ENCODE peak calls at places on chromosomes 2 and 18, in ten cellular contexts. R, L, J, W, V, S, O, G, B and I are unnamed samples.

GRCh38 chr2:3357926-3358325 is 19.7 kb downstream of the EIPR1 start:
- DNase-seq in R (no peak), L (no peak), J (no peak), W (no peak), V (no peak), S (no peak), O (no peak), G (no peak), B (no peak), I (no peak)

GRCh38 chr2:236063994-236064393 is 104.2 kb downstream of the GBX2 start:
- DNase-seq in R (no peak), L (no peak), J (no peak), W (no peak), V (no peak), S (no peak), O (no peak), G (no peak), B (no peak), I (no peak)

GRCh38 chr2:25372405-25373268 is 30.9 kb upstream of the DNMT3A start:
- DNase-seq in R (no peak), L (no peak), J (no peak), W (no peak), V (peak), S (no peak), O (no peak), G (no peak), B (no peak), I (peak)

GRCh38 chr2:72920317-72921087 is 3.2 kb downstream of the EMX1 start:
- DNase-seq in R (no peak), L (peak), J (peak), W (no peak), V (no peak), S (no peak), O (no peak), G (peak), B (no peak), I (peak)

GRCh38 chr2:173239644-173240043 is 115.0 kb upstream of the CDCA7 start:
- DNase-seq in R (no peak), L (no peak), J (no peak), W (no peak), V (no peak), S (no peak), O (no peak), G (no peak), B (no peak), I (no peak)

GRCh38 chr2:70607121-70607551 is 53.5 kb upstream of the TGFA start:
- DNase-seq in R (no peak), L (no peak), J (no peak), W (no peak), V (no peak), S (peak), O (no peak), G (no peak), B (no peak), I (no peak)

GRCh38 chr2:201466050-201466660 is 14.6 kb downstream of the STRADB start:
- DNase-seq in R (no peak), L (peak), J (peak), W (peak), V (no peak), S (peak), O (no peak), G (no peak), B (no peak), I (no peak)

GRCh38 chr2:3505771-3506170 is 13.6 kb downstream of the ADI1 start:
- DNase-seq in R (no peak), L (no peak), J (peak), W (no peak), V (no peak), S (no peak), O (no peak), G (no peak), B (no peak), I (no peak)

GRCh38 chr2:44680424-44680971 is 261.0 kb upstream of the SIX3 start:
- DNase-seq in R (no peak), L (no peak), J (no peak), W (no peak), V (no peak), S (no peak), O (no peak), G (no peak), B (no peak), I (no peak)

GRCh38 chr2:164903944-164904343 is 51.4 kb downstream of the SLC38A11 start:
- DNase-seq in R (no peak), L (no peak), J (no peak), W (peak), V (no peak), S (peak), O (no peak), G (peak), B (peak), I (no peak)

GRCh38 chr2:128369126-128369555 is 50.5 kb upstream of the HS6ST1 start:
- DNase-seq in R (no peak), L (no peak), J (peak), W (no peak), V (no peak), S (no peak), O (peak), G (peak), B (no peak), I (peak)

GRCh38 chr2:42133771-42134195 is 35.4 kb upstream of the EML4 start:
- DNase-seq in R (no peak), L (no peak), J (no peak), W (no peak), V (no peak), S (no peak), O (no peak), G (peak), B (no peak), I (no peak)

GRCh38 chr2:113848758-113849460 is 41.0 kb upstream of the ACTR3 start:
- DNase-seq in R (no peak), L (no peak), J (no peak), W (peak), V (no peak), S (peak), O (no peak), G (no peak), B (no peak), I (no peak)

GRCh38 chr2:84970956-84971798 is at the start of gene KCMF1:
- DNase-seq in R (no peak), L (peak), J (peak), W (peak), V (peak), S (peak), O (peak), G (peak), B (peak), I (peak)

GRCh38 chr2:130755234-130756040 is at the start of gene AMER3:
- DNase-seq in R (no peak), L (no peak), J (no peak), W (no peak), V (no peak), S (no peak), O (no peak), G (peak), B (peak), I (no peak)

GRCh38 chr2:165791811-165792454 is 2.1 kb downstream of the GALNT3 start:
- DNase-seq in R (no peak), L (no peak), J (peak), W (peak), V (no peak), S (peak), O (no peak), G (no peak), B (no peak), I (no peak)

GRCh38 chr2:42369551-42370229 is 8.7 kb upstream of the COX7A2L start:
- DNase-seq in R (no peak), L (no peak), J (no peak), W (no peak), V (no peak), S (no peak), O (no peak), G (peak), B (no peak), I (no peak)

GRCh38 chr2:176175729-176176074 is 12.8 kb upstream of the HOXD1 start:
- DNase-seq in R (no peak), L (no peak), J (no peak), W (no peak), V (no peak), S (no peak), O (no peak), G (no peak), B (no peak), I (no peak)

GRCh38 chr2:157480182-157480961 is 36.5 kb upstream of the CYTIP start:
- DNase-seq in R (peak), L (peak), J (peak), W (no peak), V (no peak), S (peak), O (no peak), G (no peak), B (peak), I (no peak)

GRCh38 chr18:41975287-41975683 is 20.3 kb downstream of the PIK3C3 start:
- DNase-seq in R (no peak), L (no peak), J (no peak), W (no peak), V (no peak), S (no peak), O (no peak), G (no peak), B (no peak), I (no peak)

GRCh38 chr18:10147199-10147598 is 233.4 kb downstream of the VAPA start:
- DNase-seq in R (no peak), L (no peak), J (no peak), W (no peak), V (no peak), S (no peak), O (no peak), G (no peak), B (no peak), I (no peak)

GRCh38 chr2:239309398-239310245 is 91.2 kb downstream of the HDAC4 start:
- DNase-seq in R (no peak), L (no peak), J (no peak), W (no peak), V (peak), S (no peak), O (peak), G (no peak), B (no peak), I (peak)

GRCh38 chr2:142525720-142526119 is 351.7 kb upstream of the KYNU start:
- DNase-seq in R (no peak), L (no peak), J (no peak), W (no peak), V (no peak), S (no peak), O (no peak), G (no peak), B (no peak), I (no peak)

GRCh38 chr18:62663731-62664336 is 51.5 kb upstream of the PHLPP1 start:
- DNase-seq in R (no peak), L (peak), J (peak), W (peak), V (no peak), S (peak), O (no peak), G (no peak), B (no peak), I (no peak)

GRCh38 chr2:69192176-69192945 is 179.4 kb downstream of the ANTXR1 start:
- DNase-seq in R (peak), L (no peak), J (no peak), W (no peak), V (no peak), S (no peak), O (no peak), G (no peak), B (no peak), I (no peak)

GRCh38 chr18:9612215-9612830 is 2.0 kb downstream of the PPP4R1 start:
- DNase-seq in R (no peak), L (peak), J (peak), W (peak), V (no peak), S (peak), O (no peak), G (peak), B (peak), I (no peak)

DNA sequence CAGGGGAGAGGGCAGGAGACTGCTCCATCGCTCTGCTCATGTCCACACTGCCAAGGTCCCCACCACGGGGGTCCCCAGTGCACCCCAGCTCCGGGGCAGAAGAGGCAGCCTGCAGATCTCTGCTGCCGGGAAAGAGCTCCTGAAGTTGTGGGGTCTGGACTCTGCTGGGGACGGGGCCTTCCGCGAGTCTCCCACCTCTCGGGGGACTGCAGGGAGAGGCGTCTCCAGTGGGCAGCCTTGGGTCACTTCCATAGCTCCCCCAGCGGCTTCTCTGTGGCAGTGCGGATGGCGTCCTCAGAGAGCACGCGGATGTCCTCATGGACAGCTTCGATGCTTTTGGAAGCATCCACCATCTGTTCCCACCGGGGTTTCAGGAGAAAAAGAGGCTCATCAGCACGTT is 10.7 kb downstream of the DTYMK start:
- DNase-seq in R (no peak), L (no peak), J (no peak), W (no peak), V (no peak), S (no peak), O (no peak), G (no peak), B (no peak), I (no peak)
- TF ChIP-seq CTCF in R (no peak), L (peak), J (peak), W (no peak), V (no peak), S (no peak), O (no peak), G (no peak), B (no peak), I (no peak)

DNA sequence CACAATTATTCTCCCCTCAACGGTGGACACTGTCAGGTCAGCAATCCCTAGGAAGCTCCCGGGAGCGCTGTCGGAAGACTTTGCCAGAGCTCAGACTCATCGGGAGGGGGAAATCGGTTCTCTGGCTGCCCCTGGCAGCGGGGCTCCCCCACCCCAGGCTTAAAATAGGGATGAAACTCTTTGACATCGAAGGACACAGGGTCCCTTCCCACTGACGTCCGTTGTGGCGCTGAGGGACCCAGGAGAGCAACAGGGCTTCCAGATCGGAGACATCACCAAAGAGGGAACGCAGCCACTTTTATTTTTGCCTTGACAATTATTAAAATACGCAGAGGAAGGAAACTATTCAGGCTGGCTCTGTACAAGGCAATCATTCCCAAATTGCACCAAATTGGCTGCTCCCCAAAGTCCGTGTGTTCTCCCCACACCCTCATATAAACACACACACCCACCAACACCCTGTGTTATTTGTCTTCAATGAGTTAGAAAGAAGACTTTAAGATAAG is 249.0 kb downstream of the CDH20 start:
- DNase-seq in R (no peak), L (no peak), J (no peak), W (no peak), V (no peak), S (no peak), O (no peak), G (no peak), B (no peak), I (no peak)
- TF ChIP-seq CTCF in R (no peak), L (no peak), J (no peak), W (no peak), V (peak), S (no peak), O (peak), G (no peak), B (no peak), I (no peak)

GRCh38 chr2:191870744-191871143 is 23.9 kb upstream of the CAVIN2 start:
- DNase-seq in R (no peak), L (no peak), J (peak), W (no peak), V (no peak), S (no peak), O (no peak), G (no peak), B (no peak), I (no peak)

GRCh38 chr2:191877875-191878274 is 31.0 kb upstream of the CAVIN2 start:
- DNase-seq in R (no peak), L (no peak), J (no peak), W (no peak), V (no peak), S (no peak), O (no peak), G (no peak), B (no peak), I (no peak)

GRCh38 chr2:191878576-191879298 is 31.8 kb upstream of the CAVIN2 start:
- DNase-seq in R (peak), L (peak), J (peak), W (peak), V (no peak), S (peak), O (no peak), G (no peak), B (no peak), I (no peak)

GRCh38 chr2:191875859-191876258 is 29.0 kb upstream of the CAVIN2 start:
- DNase-seq in R (no peak), L (no peak), J (no peak), W (no peak), V (no peak), S (no peak), O (no peak), G (no peak), B (no peak), I (no peak)
- TF ChIP-seq CTCF in R (no peak), L (no peak), J (no peak), W (no peak), V (no peak), S (no peak), O (no peak), G (no peak), B (no peak), I (no peak)

GRCh38 chr18:49050462-49050861 is 99.7 kb upstream of the SMAD7 start:
- DNase-seq in R (no peak), L (no peak), J (no peak), W (no peak), V (no peak), S (no peak), O (no peak), G (no peak), B (no peak), I (no peak)

GRCh38 chr18:49045585-49045984 is 94.8 kb upstream of the SMAD7 start:
- DNase-seq in R (no peak), L (no peak), J (no peak), W (no peak), V (no peak), S (no peak), O (no peak), G (no peak), B (no peak), I (no peak)

GRCh38 chr18:49047540-49047939 is 96.8 kb upstream of the SMAD7 start:
- DNase-seq in R (no peak), L (no peak), J (no peak), W (no peak), V (no peak), S (no peak), O (no peak), G (no peak), B (no peak), I (no peak)

GRCh38 chr18:49046125-49046524 is 95.4 kb upstream of the SMAD7 start:
- DNase-seq in R (no peak), L (no peak), J (no peak), W (no peak), V (no peak), S (no peak), O (no peak), G (no peak), B (no peak), I (no peak)

DNA sequence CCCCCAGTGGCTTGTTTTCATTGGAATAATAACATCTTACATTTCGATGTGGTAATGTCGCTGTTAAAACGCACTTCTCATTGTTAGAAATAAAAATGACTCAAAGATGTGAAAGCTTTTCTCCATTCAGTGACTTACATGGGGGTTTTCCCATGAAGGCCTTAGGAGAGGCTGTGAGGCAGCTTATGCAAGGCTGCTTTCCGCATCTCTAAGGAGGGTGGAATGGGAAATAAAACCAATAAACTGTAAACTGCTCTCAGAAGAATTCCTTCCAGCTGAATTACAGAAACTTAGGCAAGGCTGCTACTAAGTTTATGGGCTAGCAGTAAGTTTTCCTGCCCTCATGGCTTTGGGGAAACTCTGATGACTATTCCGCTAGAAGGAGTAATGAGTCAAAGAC is 97.6 kb upstream of the SMAD7 start:
- DNase-seq in R (peak), L (peak), J (peak), W (no peak), V (no peak), S (no peak), O (no peak), G (no peak), B (no peak), I (no peak)
- TF ChIP-seq CTCF in R (no peak), L (no peak), J (no peak), W (no peak), V (no peak), S (no peak), O (no peak), G (no peak), B (no peak), I (no peak)

DNA sequence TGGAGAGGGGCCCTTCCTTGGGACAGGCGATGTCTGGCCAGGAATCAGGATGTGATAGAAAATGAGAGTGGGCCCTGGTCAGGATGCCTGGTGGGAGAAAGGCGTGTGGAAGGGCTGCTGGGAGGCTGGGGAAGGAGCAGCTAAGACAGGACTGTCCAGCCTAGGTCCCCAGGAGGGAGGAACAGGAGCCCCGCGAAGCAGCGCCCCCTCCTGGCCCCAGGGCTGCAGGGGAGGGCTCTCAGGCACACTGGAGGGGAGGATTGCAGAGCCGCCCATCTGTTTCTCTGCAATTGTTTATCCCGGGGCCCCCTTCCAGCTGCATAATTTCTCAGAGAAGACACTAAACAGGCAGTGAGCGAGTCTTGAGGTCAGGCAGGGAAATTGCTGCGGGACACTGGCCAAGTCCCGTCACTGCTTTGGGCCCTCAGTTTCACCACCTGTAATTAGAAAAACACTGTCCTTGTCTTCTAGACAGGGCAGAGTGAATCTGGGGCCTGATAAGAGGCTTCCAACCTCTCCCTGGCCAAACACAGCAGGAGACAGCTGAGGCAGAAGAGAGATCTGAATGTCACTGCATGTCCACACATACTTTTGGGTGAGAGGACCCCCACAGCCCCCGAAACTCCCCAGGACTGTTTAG is 3.9 kb upstream of the NPPC start:
- DNase-seq in R (no peak), L (peak), J (peak), W (no peak), V (peak), S (no peak), O (peak), G (peak), B (no peak), I (peak)
- TF ChIP-seq CTCF in R (peak), L (peak), J (peak), W (peak), V (no peak), S (no peak), O (no peak), G (peak), B (no peak), I (no peak)

DNA sequence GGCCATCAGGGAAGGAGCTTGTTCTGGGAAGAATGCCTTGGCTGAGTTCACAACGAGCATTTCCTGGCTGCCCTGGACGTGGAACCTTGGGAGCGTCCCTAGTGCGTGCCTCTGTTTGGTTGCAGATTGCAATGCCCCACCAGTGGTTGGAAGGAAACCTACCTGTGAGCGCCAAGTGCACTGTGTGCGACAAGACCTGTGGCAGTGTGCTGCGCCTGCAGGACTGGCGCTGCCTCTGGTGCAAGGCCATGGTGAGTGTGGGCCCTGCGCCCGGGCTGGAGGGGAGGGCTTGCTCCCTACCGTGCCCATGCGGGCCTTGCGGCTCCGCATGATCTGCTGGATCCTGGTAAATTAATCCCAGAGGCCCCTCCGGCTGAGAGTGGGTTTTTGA is 81.9 kb downstream of the DGKD start:
- DNase-seq in R (no peak), L (no peak), J (no peak), W (no peak), V (no peak), S (no peak), O (no peak), G (no peak), B (no peak), I (peak)
- TF ChIP-seq CTCF in R (no peak), L (no peak), J (no peak), W (no peak), V (no peak), S (no peak), O (no peak), G (no peak), B (no peak), I (no peak)

GRCh38 chr2:177265386-177265690 is 811 bp upstream of the NFE2L2 start:
- DNase-seq in R (no peak), L (no peak), J (peak), W (peak), V (peak), S (no peak), O (no peak), G (no peak), B (no peak), I (no peak)
- TF ChIP-seq CTCF in R (peak), L (peak), J (peak), W (peak), V (no peak), S (no peak), O (peak), G (peak), B (no peak), I (no peak)

GRCh38 chr2:100619951-100620350 is 57.2 kb downstream of the PDCL3 start:
- DNase-seq in R (no peak), L (no peak), J (no peak), W (no peak), V (no peak), S (no peak), O (no peak), G (no peak), B (no peak), I (no peak)
- TF ChIP-seq CTCF in R (no peak), L (no peak), J (no peak), W (no peak), V (no peak), S (no peak), O (no peak), G (no peak), B (no peak), I (no peak)